ENCODE peak calls at places on chromosomes 7 and 10, in nine cellular contexts. V is body of pancreas; N is CD8-positive, alpha-beta T cell; Z is HCT116; S is Panc1; X is transverse colon; G is Peyer's patch; I is fibroblast of lung; D is heart left ventricle. U is an unnamed sample. For H3K4me1, the result is how much of the 10 kb centered on the place peaks cover.

GRCh38 chr7:78939669-78940068 is 513.8 kb downstream of the MAGI2 start:
- DNase-seq in Z (no peak), S (no peak), G (no peak), I (no peak), X (no peak), D (no peak), N (no peak), V (no peak), U (no peak)

GRCh38 chr10:24722676-24723385 is 856 bp downstream of the ARHGAP21 start:
- DNase-seq in X (peak), D (peak), S (no peak), V (peak), N (peak), I (peak), G (peak), Z (no peak), U (peak)

GRCh38 chr7:636396-636795 is 90.1 kb upstream of the DNAAF5 start:
- DNase-seq in X (no peak), V (peak), D (no peak), G (no peak), N (peak), Z (peak), I (peak), S (peak), U (no peak)

GRCh38 chr10:89301231-89301630 is 615 bp upstream of the IFIT2 start:
- DNase-seq in Z (no peak), D (peak), I (peak), V (peak), S (no peak), X (peak), G (peak), N (no peak), U (no peak)

GRCh38 chr10:110704906-110705476 is 60.9 kb downstream of the RBM20 start:
- DNase-seq in G (no peak), X (no peak), D (no peak), N (no peak), V (no peak), Z (no peak), I (peak), S (no peak), U (no peak)

GRCh38 chr7:1761097-1761496 is 91.0 kb downstream of the ELFN1 start:
- DNase-seq in N (no peak), G (peak), Z (no peak), X (no peak), D (no peak), S (no peak), I (no peak), V (no peak), U (no peak)

GRCh38 chr7:22670422-22670815 is 56.6 kb upstream of the IL6 start:
- DNase-seq in X (no peak), V (no peak), G (no peak), S (no peak), D (no peak), N (no peak), I (no peak), Z (no peak), U (no peak)

GRCh38 chr10:63145782-63146181 is 12.7 kb downstream of the NRBF2 start:
- DNase-seq in D (no peak), S (no peak), Z (no peak), I (peak), V (no peak), X (no peak), G (no peak), N (no peak), U (no peak)

GRCh38 chr7:150781016-150781415 is 19.1 kb downstream of the TMEM176B start:
- DNase-seq in I (no peak), N (no peak), Z (no peak), X (no peak), S (no peak), D (no peak), V (no peak), G (no peak), U (no peak)

GRCh38 chr7:11988186-11988585 is 156.2 kb upstream of the THSD7A start:
- DNase-seq in G (no peak), Z (no peak), S (no peak), X (no peak), I (no peak), D (no peak), V (no peak), N (no peak), U (no peak)

GRCh38 chr10:86665868-86666267 is 2.4 kb upstream of the LDB3 start:
- DNase-seq in X (no peak), I (no peak), G (no peak), N (no peak), D (peak), Z (no peak), S (no peak), V (no peak), U (no peak)

GRCh38 chr7:157721468-157722136 is 384.8 kb downstream of the DNAJB6 start:
- DNase-seq in V (no peak), I (no peak), Z (no peak), D (peak), X (no peak), N (no peak), G (no peak), S (no peak), U (peak)

GRCh38 chr7:45990276-45990675 is 69.2 kb upstream of the IGFBP3 start:
- DNase-seq in Z (no peak), S (no peak), I (no peak), N (no peak), V (no peak), X (no peak), G (no peak), D (no peak), U (no peak)

GRCh38 chr7:123293710-123294109 is 93.9 kb upstream of the SLC13A1 start:
- DNase-seq in I (no peak), Z (no peak), D (no peak), N (no peak), G (no peak), V (no peak), S (no peak), X (no peak), U (no peak)

GRCh38 chr7:132784406-132784805 is 208.1 kb upstream of the PLXNA4 start:
- DNase-seq in X (no peak), D (no peak), N (no peak), I (no peak), G (no peak), Z (no peak), S (no peak), V (no peak), U (no peak)

GRCh38 chr7:4765776-4766490 is 9.5 kb upstream of the AP5Z1 start:
- DNase-seq in N (no peak), X (no peak), D (no peak), I (no peak), Z (no peak), V (no peak), G (no peak), S (no peak), U (no peak)

GRCh38 chr10:71451754-71452153 is 55.0 kb downstream of the CDH23 start:
- DNase-seq in D (no peak), X (no peak), N (no peak), G (no peak), I (no peak), S (no peak), V (no peak), Z (no peak), U (no peak)

GRCh38 chr7:107047902-107048782 is 3.6 kb downstream of the PRKAR2B start:
- DNase-seq in Z (no peak), D (no peak), V (no peak), N (no peak), I (peak), S (no peak), G (no peak), X (no peak), U (no peak)

GRCh38 chr10:116629340-116629739 is 8.6 kb downstream of the PNLIPRP2 start:
- DNase-seq in I (no peak), S (no peak), N (no peak), D (no peak), G (no peak), Z (no peak), V (peak), X (no peak), U (no peak)

GRCh38 chr10:131775833-131776232 is 125.0 kb upstream of the PPP2R2D start:
- DNase-seq in D (no peak), N (no peak), Z (no peak), V (no peak), G (no peak), I (no peak), X (no peak), S (no peak), U (peak)

GRCh38 chr10:132371641-132372081 is 25.3 kb upstream of the PWWP2B start:
- DNase-seq in V (no peak), G (peak), S (no peak), X (no peak), Z (peak), N (no peak), I (no peak), D (no peak), U (no peak)

GRCh38 chr10:9215121-9215520 is 1160.6 kb downstream of the GATA3 start:
- DNase-seq in N (no peak), G (no peak), D (no peak), S (no peak), I (no peak), V (no peak), X (no peak), Z (no peak), U (no peak)

GRCh38 chr7:151045262-151045661 is 3.1 kb upstream of the ASIC3 start:
- DNase-seq in D (no peak), S (no peak), I (no peak), X (no peak), G (no peak), Z (no peak), N (no peak), V (no peak), U (no peak)

GRCh38 chr7:82050792-82051191 is 280.9 kb upstream of the HGF start:
- DNase-seq in N (no peak), I (peak), S (peak), Z (no peak), X (no peak), V (no peak), G (no peak), D (no peak), U (no peak)

GRCh38 chr10:85036661-85037060 is 708.3 kb downstream of the CCSER2 start:
- DNase-seq in V (no peak), G (no peak), Z (no peak), D (no peak), X (no peak), I (no peak), S (no peak), N (no peak), U (no peak)

GRCh38 chr7:39695852-39696586 is 72.6 kb downstream of the RALA start:
- DNase-seq in N (no peak), S (no peak), V (no peak), I (no peak), D (no peak), X (no peak), Z (no peak), G (no peak), U (no peak)

GRCh38 chr10:129193148-129193547 is 273.9 kb upstream of the MGMT start:
- DNase-seq in V (no peak), X (no peak), D (no peak), Z (no peak), S (no peak), G (no peak), I (no peak), N (no peak), U (peak)

GRCh38 chr10:53209941-53210611 is 437.5 kb upstream of the MBL2 start:
- DNase-seq in Z (no peak), N (no peak), S (no peak), G (no peak), X (no peak), I (peak), V (no peak), D (no peak), U (no peak)

GRCh38 chr7:131161103-131161502 is 166.6 kb upstream of the MKLN1 start:
- DNase-seq in I (peak), S (no peak), D (no peak), V (no peak), G (no peak), Z (no peak), X (no peak), N (no peak), U (no peak)

GRCh38 chr10:790821-791551 is 101.5 kb upstream of the DIP2C start:
- DNase-seq in X (no peak), N (no peak), G (peak), I (no peak), S (no peak), D (no peak), V (no peak), Z (no peak), U (peak)

GRCh38 chr10:113520606-113521481 is 32.0 kb upstream of the HABP2 start:
- DNase-seq in G (peak), Z (peak), V (peak), X (peak), N (no peak), S (peak), I (peak), D (peak), U (peak)

GRCh38 chr10:85319826-85320225 is 991.4 kb downstream of the CCSER2 start:
- DNase-seq in S (no peak), D (peak), I (no peak), G (no peak), X (no peak), Z (no peak), V (peak), N (no peak), U (no peak)

GRCh38 chr10:35194906-35195305 is 68.3 kb downstream of the CREM start:
- DNase-seq in Z (peak), V (peak), G (no peak), S (peak), I (peak), X (no peak), N (no peak), D (no peak), U (no peak)

GRCh38 chr7:135386776-135387175 is 123.1 kb downstream of the CNOT4 start:
- DNase-seq in V (no peak), G (no peak), S (no peak), N (no peak), X (no peak), Z (no peak), D (no peak), I (no peak), U (no peak)

GRCh38 chr10:37495415-37495814 is 362.0 kb downstream of the ZNF248 start:
- DNase-seq in N (no peak), X (no peak), G (no peak), Z (no peak), D (no peak), I (no peak), S (no peak), V (no peak), U (no peak)

GRCh38 chr7:128115326-128115820 is 84.1 kb upstream of the LRRC4 start:
- DNase-seq in I (no peak), G (no peak), X (no peak), S (no peak), D (no peak), V (no peak), N (no peak), Z (no peak), U (peak)

GRCh38 chr10:52172581-52172980 is 141.5 kb upstream of the DKK1 start:
- DNase-seq in X (no peak), G (no peak), I (no peak), N (no peak), D (no peak), S (no peak), Z (no peak), V (no peak), U (no peak)

GRCh38 chr7:74498996-74499834 is 45.5 kb downstream of the GTF2IRD1 start:
- DNase-seq in I (peak), X (no peak), G (no peak), D (peak), V (no peak), Z (no peak), N (no peak), S (no peak), U (no peak)

GRCh38 chr10:58258977-58259692 is 8.6 kb downstream of the IPMK start:
- DNase-seq in Z (no peak), N (no peak), S (no peak), I (no peak), G (no peak), X (no peak), V (no peak), D (no peak), U (no peak)
- TF ChIP-seq CTCF in Z (no peak), N (no peak), S (peak), I (no peak), G (no peak), X (no peak), V (no peak), D (no peak), U (no peak)

GRCh38 chr7:155324012-155324917 is 26.6 kb downstream of the INSIG1 start:
- DNase-seq in I (no peak), X (no peak), Z (no peak), G (no peak), D (no peak), S (no peak), N (no peak), V (no peak), U (no peak)

GRCh38 chr7:155324918-155325235 is 27.2 kb downstream of the INSIG1 start:
- DNase-seq in I (no peak), Z (no peak), G (no peak), N (no peak), S (no peak), V (no peak), D (no peak), X (no peak), U (no peak)

GRCh38 chr7:155329225-155329624 is 31.5 kb downstream of the INSIG1 start:
- DNase-seq in X (no peak), V (no peak), S (no peak), I (no peak), Z (no peak), G (no peak), N (no peak), D (no peak), U (no peak)

GRCh38 chr7:155327590-155328320 is 30.1 kb downstream of the INSIG1 start:
- DNase-seq in V (no peak), S (no peak), D (no peak), I (no peak), X (no peak), N (no peak), G (no peak), Z (no peak), U (no peak)

DNA sequence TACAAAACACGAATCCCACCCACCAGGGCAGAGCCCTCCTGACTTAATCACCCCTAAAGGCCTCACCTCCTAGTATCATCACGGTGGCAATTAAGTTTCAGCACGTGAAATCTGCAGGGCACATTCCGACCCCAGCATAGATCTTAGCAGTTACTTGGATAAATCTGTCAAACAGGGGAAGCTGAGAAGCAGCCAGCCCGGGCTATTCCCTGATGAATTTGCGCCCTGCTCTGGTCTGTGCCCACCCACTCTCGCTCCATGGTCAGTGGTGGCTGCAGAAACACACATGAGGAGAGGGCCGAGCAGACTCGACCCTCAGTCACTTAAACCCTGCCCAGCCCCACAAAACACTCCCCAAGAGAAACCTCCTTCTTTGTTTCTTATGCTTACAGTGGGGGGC is 28.7 kb downstream of the INSIG1 start:
- DNase-seq in G (no peak), V (no peak), N (no peak), S (no peak), Z (no peak), D (no peak), X (no peak), I (no peak), U (no peak)
- H3K4me1 ChIP-seq in G (under half), V (under half), N (under half), S (under half), Z (under half), D (under half), X (under half), I (under half), U (under half)

DNA sequence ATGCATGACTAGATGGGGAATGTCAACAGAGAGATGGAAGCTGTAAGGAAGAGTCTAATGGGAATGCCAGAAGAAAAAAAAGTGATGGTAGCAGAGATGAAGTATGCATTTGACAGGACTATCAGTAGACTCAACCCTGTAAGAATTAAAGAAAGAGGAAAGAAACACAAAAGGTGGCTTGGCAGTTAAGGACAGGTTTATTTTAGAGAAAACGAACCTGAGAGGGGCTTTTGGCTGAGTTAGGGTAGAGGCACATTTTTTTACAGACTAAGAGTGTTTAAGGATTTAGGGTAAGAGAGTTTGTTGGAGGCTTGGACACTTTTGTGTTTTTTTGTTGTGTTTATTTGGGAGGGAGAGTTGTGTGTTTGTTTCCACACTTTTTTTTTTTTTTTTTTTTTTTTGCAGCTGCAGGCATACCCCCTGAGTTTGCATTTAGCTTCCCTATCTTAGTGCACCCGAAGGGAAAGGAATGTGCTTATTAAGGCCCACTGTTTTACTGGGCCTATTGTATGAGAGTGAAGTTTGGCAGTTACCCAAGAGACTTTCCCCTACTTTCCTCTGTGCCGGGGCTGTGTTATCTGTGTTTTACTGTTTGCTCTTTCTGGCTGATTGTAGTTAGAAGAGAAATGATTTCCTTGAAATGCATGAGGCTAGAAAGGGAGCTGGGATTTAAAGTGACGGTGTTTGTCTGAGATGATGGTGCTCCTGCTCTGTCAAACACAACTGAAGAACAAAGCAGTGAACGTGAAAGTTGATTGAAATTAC is 32.0 kb downstream of the NPVF start:
- DNase-seq in N (no peak), S (no peak), Z (no peak), V (peak), I (no peak), G (no peak), X (peak), D (no peak), U (no peak)
- H3K27ac ChIP-seq in N (no peak), S (no peak), Z (no peak), V (peak), I (no peak), G (no peak), X (peak), D (no peak), U (no peak)

GRCh38 chr10:122207596-122207995 is 63.5 kb upstream of the BTBD16 start:
- DNase-seq in V (no peak), G (no peak), N (no peak), I (no peak), D (no peak), S (no peak), X (no peak), Z (no peak), U (no peak)

GRCh38 chr10:122207135-122207534 is 64.0 kb upstream of the BTBD16 start:
- DNase-seq in V (no peak), G (no peak), Z (no peak), X (no peak), I (no peak), S (no peak), D (no peak), N (no peak), U (no peak)

GRCh38 chr10:122201401-122201800 is 69.7 kb upstream of the BTBD16 start:
- DNase-seq in D (no peak), S (no peak), I (no peak), X (no peak), N (no peak), Z (no peak), V (no peak), G (no peak), U (no peak)

GRCh38 chr10:122206471-122207065 is 64.5 kb upstream of the BTBD16 start:
- DNase-seq in D (no peak), N (no peak), V (no peak), G (no peak), I (peak), Z (no peak), S (no peak), X (no peak), U (no peak)

GRCh38 chr10:122204691-122205489 is 66.2 kb upstream of the BTBD16 start:
- DNase-seq in V (no peak), D (no peak), Z (no peak), N (no peak), G (no peak), I (no peak), S (no peak), X (no peak), U (no peak)
- TF ChIP-seq CTCF in V (no peak), D (no peak), Z (no peak), N (no peak), G (no peak), I (no peak), S (no peak), X (no peak), U (no peak)

U was measured in sigmoid colon.